ENCODE peak calls at places on chromosomes 13 and 19, in five cellular contexts. One of them, this sample, is unnamed.

GRCh38 chr19:32829345-32829896 is 40.1 kb downstream of the SLC7A9 start:
- DNase-seq in T-cell: no peak
- DNase-seq in T follicular helper cell: no peak
- DNase-seq in mucosa of gallbladder: no peak
- DNase-seq in hypothalamus: no peak
- DNase-seq in this sample: no peak

GRCh38 chr13:111958612-111959395 is 108.1 kb upstream of the SOX1 start:
- DNase-seq in T follicular helper cell: no peak
- DNase-seq in mucosa of gallbladder: no peak
- DNase-seq in hypothalamus: no peak
- DNase-seq in T-cell: no peak
- DNase-seq in this sample: no peak

GRCh38 chr13:44619651-44620050 is 43.5 kb upstream of the TSC22D1 start:
- DNase-seq in hypothalamus: no peak
- DNase-seq in T-cell: no peak
- DNase-seq in T follicular helper cell: no peak
- DNase-seq in mucosa of gallbladder: no peak
- DNase-seq in this sample: no peak

GRCh38 chr13:41457589-41458186 is 338 bp downstream of the RGCC start:
- DNase-seq in T-cell: no peak
- DNase-seq in hypothalamus: no peak
- DNase-seq in mucosa of gallbladder: no peak
- DNase-seq in T follicular helper cell: no peak
- DNase-seq in this sample: peak

GRCh38 chr19:56765107-56765506 is 75.4 kb downstream of the PEG3 start:
- DNase-seq in T-cell: no peak
- DNase-seq in hypothalamus: peak
- DNase-seq in mucosa of gallbladder: peak
- DNase-seq in T follicular helper cell: no peak
- DNase-seq in this sample: no peak

GRCh38 chr13:48232420-48233096 is 448 bp upstream of the ITM2B start:
- DNase-seq in hypothalamus: no peak
- DNase-seq in T-cell: no peak
- DNase-seq in T follicular helper cell: no peak
- DNase-seq in mucosa of gallbladder: peak
- DNase-seq in this sample: no peak

GRCh38 chr13:99176309-99177276 is 24.1 kb upstream of the UBAC2 start:
- DNase-seq in T follicular helper cell: peak
- DNase-seq in hypothalamus: peak
- DNase-seq in T-cell: peak
- DNase-seq in mucosa of gallbladder: peak
- DNase-seq in this sample: peak

GRCh38 chr13:32318072-32318471 is 2.8 kb downstream of the BRCA2 start:
- DNase-seq in mucosa of gallbladder: no peak
- DNase-seq in T follicular helper cell: no peak
- DNase-seq in T-cell: no peak
- DNase-seq in hypothalamus: no peak
- DNase-seq in this sample: no peak

GRCh38 chr19:4567584-4568071 is 8.1 kb upstream of the SEMA6B start:
- DNase-seq in T-cell: peak
- DNase-seq in T follicular helper cell: peak
- DNase-seq in mucosa of gallbladder: peak
- DNase-seq in hypothalamus: no peak
- DNase-seq in this sample: peak